ENCODE peak calls at places on chromosomes 3 and 15, in four cellular contexts. N is IMR-90, Z is colonic mucosa, L is fibroblast of lung. V is an unnamed sample.

GRCh38 chr15:75198560-75199346 is 2.9 kb upstream of the C15orf39 start:
- DNase-seq in N (peak), Z (no peak), L (peak), V (no peak)

GRCh38 chr3:178343433-178344038 is 192.7 kb upstream of the KCNMB2 start:
- DNase-seq in N (no peak), Z (peak), L (no peak), V (peak)

GRCh38 chr3:64539451-64540196 is 148.2 kb downstream of the ADAMTS9 start:
- DNase-seq in N (peak), Z (peak), L (peak), V (no peak)

GRCh38 chr3:7876741-7877297 is 624.8 kb upstream of the LMCD1 start:
- DNase-seq in N (no peak), Z (no peak), L (peak), V (no peak)

GRCh38 chr3:71927505-71928066 is 142.6 kb upstream of the PROK2 start:
- DNase-seq in N (no peak), Z (no peak), L (no peak), V (no peak)

GRCh38 chr15:92273732-92274131 is 119.9 kb upstream of the ST8SIA2 start:
- DNase-seq in N (no peak), Z (no peak), L (no peak), V (no peak)

GRCh38 chr15:92200891-92201290 is 192.8 kb upstream of the ST8SIA2 start:
- DNase-seq in N (no peak), Z (no peak), L (no peak), V (no peak)

GRCh38 chr3:32759342-32759741 is 58.5 kb upstream of the TRIM71 start:
- DNase-seq in N (no peak), Z (no peak), L (peak), V (no peak)

GRCh38 chr3:175093738-175094137 is 234.6 kb downstream of the NAALADL2 start:
- DNase-seq in N (no peak), Z (no peak), L (peak), V (no peak)

GRCh38 chr3:51985063-51985462 is 1.7 kb downstream of the ACY1 start:
- DNase-seq in N (no peak), Z (no peak), L (no peak), V (no peak)
- H3K27ac ChIP-seq in N (no peak), Z (no peak), L (no peak), V (no peak)

GRCh38 chr3:191334359-191334893 is 4.1 kb upstream of the UTS2B start:
- DNase-seq in N (no peak), Z (no peak), L (no peak), V (no peak)
- H3K9ac ChIP-seq in N (no peak), Z (no peak), L (no peak), V (no peak)

DNA sequence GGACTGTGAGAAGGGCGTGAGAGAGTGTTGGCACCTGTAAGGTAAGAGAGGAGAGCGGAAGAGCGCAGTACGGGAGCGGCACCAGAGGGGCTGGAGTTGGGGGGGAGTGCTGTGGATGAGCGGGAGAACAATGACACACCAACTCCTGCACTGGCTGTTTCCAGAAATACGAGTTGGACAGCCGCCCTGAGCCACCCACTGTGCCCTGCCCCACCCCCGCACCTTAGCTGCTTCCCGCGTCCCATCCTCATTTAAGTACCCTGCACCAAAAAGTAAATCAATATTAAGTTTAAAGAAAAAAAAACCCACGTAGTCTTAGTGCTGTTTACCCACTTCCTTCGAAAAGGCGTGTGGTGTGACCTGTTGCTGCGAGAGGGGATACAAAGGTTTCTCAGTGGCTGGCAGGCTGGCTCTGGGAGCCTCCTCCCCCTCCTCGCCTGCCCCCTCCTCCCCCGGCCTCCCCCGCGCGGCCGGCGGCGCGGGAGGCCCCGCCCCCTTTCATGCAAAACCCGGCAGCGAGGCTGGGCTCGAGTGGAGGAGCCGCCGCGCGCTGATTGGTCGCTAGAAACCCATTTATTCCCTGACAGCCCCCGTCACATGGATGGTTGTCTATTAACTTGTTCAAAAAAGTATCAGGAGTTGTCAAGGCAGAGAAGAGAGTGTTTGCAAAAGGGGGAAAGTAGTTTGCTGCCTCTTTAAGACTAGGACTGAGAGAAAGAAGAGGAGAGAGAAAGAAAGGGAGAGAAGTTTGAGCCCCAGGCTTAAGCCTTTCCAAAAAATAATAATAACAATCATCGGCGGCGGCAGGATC is at the start of gene SOX2:
- DNase-seq in N (peak), Z (peak), L (peak), V (no peak)
- H3K4me3 ChIP-seq in N (peak), Z (peak), L (no peak), V (no peak)

DNA sequence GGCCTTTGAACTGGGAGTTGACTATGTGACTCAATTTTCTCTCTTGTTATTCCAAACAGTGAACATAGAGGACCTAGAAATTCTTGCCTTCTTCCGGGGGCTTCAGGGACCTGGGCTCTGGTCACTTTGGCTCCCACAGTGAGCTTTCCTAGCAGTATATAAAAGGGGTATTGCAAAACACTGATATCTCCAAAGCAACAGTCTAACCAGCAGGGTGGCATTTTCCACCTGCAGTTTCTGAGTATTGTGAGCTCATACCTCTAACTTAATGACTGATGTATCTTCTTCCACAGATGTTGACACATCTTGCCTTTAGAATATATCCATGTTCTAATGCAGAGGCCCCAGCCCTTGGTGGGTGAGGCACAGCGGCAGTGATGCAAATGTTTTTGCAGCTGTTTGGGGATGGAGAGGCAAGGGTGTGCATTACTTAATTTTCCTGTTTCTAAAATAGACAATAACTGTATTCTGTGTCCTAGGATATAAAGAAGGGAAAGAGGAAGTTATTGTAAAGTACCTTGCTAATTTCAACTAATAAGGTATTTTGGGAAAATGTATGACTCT is 45.7 kb upstream of the ADGRG7 start:
- DNase-seq in N (no peak), Z (no peak), L (no peak), V (no peak)
- H3K27ac ChIP-seq in N (no peak), Z (no peak), L (no peak), V (no peak)

V was measured in kidney.